ENCODE peak calls at places on chromosomes 2 and 18, in six cellular contexts. F is colonic mucosa, O is trophoblast cell, Q is right atrium auricular region, C is adrenal gland, R is DND-41. P is an unnamed sample.
A peak's percentile ranks its signal among the peaks of the same experiment; 100 is the strongest.

GRCh38 chr2:231371430-231372054 is 24.0 kb upstream of the B3GNT7 start:
- DNase-seq in F (no peak), O (no peak), Q (no peak), C (no peak), R (no peak), P (peak; percentile 61)

GRCh38 chr2:27203741-27204140 is 8.1 kb upstream of the ATRAID start:
- DNase-seq in F (no peak), O (no peak), Q (no peak), C (no peak), R (no peak), P (no peak)

GRCh38 chr2:9770006-9770307 is 73.3 kb upstream of the TAF1B start:
- DNase-seq in F (no peak), O (no peak), Q (no peak), C (no peak), R (no peak), P (no peak)

GRCh38 chr2:96838345-96839287 is 5.2 kb downstream of the ANKRD23 start:
- DNase-seq in F (no peak), O (no peak), Q (no peak), C (no peak), R (no peak), P (no peak)

GRCh38 chr18:79199691-79200374 is 130.6 kb downstream of the ATP9B start:
- DNase-seq in F (no peak), O (peak; percentile 64), Q (no peak), C (no peak), R (no peak), P (no peak)

GRCh38 chr18:57561728-57562423 is 24.6 kb downstream of the FECH start:
- DNase-seq in F (no peak), O (peak; percentile 75), Q (no peak), C (no peak), R (peak; percentile 32), P (no peak)

GRCh38 chr2:9087151-9087681 is 83.7 kb upstream of the MBOAT2 start:
- DNase-seq in F (no peak), O (peak; percentile 21), Q (peak; percentile 16), C (no peak), R (no peak), P (no peak)

GRCh38 chr2:15912203-15912602 is 28.1 kb upstream of the MYCN start:
- DNase-seq in F (no peak), O (peak; percentile 93), Q (peak; percentile 66), C (peak; percentile 31), R (no peak), P (no peak)

GRCh38 chr2:232042911-232043564 is 81.5 kb downstream of the DIS3L2 start:
- DNase-seq in F (no peak), O (no peak), Q (no peak), C (no peak), R (no peak), P (no peak)

GRCh38 chr2:179650420-179650819 is 211.0 kb downstream of the ZNF385B start:
- DNase-seq in F (no peak), O (no peak), Q (no peak), C (no peak), R (no peak), P (no peak)

GRCh38 chr2:118635891-118636290 is 211.6 kb downstream of the EN1 start:
- DNase-seq in F (no peak), O (peak; percentile 22), Q (no peak), C (no peak), R (no peak), P (no peak)

GRCh38 chr2:207166039-207166348 is 246 bp upstream of the KLF7 start:
- DNase-seq in F (peak; percentile 95), O (peak; percentile 99), Q (peak; percentile 100), C (peak; percentile 99), R (peak; percentile 95), P (peak; percentile 99)
- H3K27ac ChIP-seq in F (peak overlapping the region; percentile 96), O (peak overlapping the region; percentile 100), Q (peak overlapping the region; percentile 100), C (peak overlapping the region; percentile 100), R (peak overlapping the region; percentile 92), P (peak overlapping the region; percentile 99)

DNA sequence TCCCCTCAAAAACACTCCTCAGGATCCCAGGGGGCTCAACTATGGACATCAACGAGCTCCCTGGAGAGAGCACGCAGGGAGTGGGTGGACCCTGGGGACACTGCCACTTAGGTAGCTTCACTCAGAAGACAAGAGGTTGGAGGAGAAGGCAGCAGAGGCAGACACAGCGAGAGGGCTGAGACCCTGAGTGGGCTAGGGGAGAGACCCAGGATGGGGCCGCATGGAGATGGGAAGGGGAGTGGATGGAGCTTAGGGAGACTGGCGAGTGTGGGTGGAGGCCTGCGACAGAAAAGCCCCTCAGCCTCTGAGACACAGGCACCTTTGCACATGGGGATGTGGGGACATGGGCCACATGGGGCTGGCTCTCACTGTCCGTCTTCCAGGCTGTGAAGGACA is 70.9 kb downstream of the ASB1 start:
- DNase-seq in F (no peak), O (no peak), Q (no peak), C (no peak), R (no peak), P (no peak)
- H3K27ac ChIP-seq in F (no peak overlapping the region), O (no peak overlapping the region), Q (no peak overlapping the region), C (no peak overlapping the region), R (no peak overlapping the region), P (no peak overlapping the region)

GRCh38 chr2:174217883-174218282 is 30.4 kb downstream of the OLA1 start:
- DNase-seq in F (no peak), O (no peak), Q (no peak), C (no peak), R (no peak), P (no peak)

GRCh38 chr2:174218773-174219172 is 29.6 kb downstream of the OLA1 start:
- DNase-seq in F (no peak), O (no peak), Q (no peak), C (no peak), R (no peak), P (no peak)

GRCh38 chr2:174223359-174223758 is 25.0 kb downstream of the OLA1 start:
- DNase-seq in F (no peak), O (no peak), Q (no peak), C (no peak), R (no peak), P (no peak)

GRCh38 chr2:174222154-174222553 is 26.2 kb downstream of the OLA1 start:
- DNase-seq in F (no peak), O (no peak), Q (no peak), C (no peak), R (no peak), P (no peak)

GRCh38 chr2:174219321-174219720 is 29.0 kb downstream of the OLA1 start:
- DNase-seq in F (no peak), O (no peak), Q (no peak), C (no peak), R (no peak), P (no peak)
- H3K27ac ChIP-seq in F (no peak overlapping the region), O (no peak overlapping the region), Q (no peak overlapping the region), C (no peak overlapping the region), R (no peak overlapping the region), P (no peak overlapping the region)

GRCh38 chr18:47247036-47247832 is 4.2 kb downstream of the SKOR2 start:
- DNase-seq in F (no peak), O (no peak), Q (no peak), C (no peak), R (no peak), P (no peak)
- H3K27ac ChIP-seq in F (no peak overlapping the region), O (no peak overlapping the region), Q (no peak overlapping the region), C (no peak overlapping the region), R (no peak overlapping the region), P (no peak overlapping the region)

P was measured in caudate nucleus.